ENCODE peak calls at places on chromosome 3, in nine cellular contexts. L is heart left ventricle; X is RPMI7951; P is glutamatergic neuron; K is A549; C is COR-L47; R is NCI-H2029 treated with DMSO at 0.1 percent for 48 hours; W is neural crest cell; Z is CD8-positive, alpha-beta memory T cell. U is an unnamed sample.
A peak's percentile ranks its signal among the peaks of the same experiment; 100 is the strongest.

GRCh38 chr3:124873241-124873640 is 13.9 kb downstream of the ITGB5 start:
- DNase-seq in L (no peak), X (no peak), P (no peak), K (no peak), C (no peak), R (no peak), W (no peak), Z (no peak), U (no peak)

GRCh38 chr3:100928638-100929428 is 64.4 kb downstream of the ABI3BP start:
- DNase-seq in L (peak; percentile 16), X (peak; percentile 62), P (no peak), K (no peak), C (no peak), R (no peak), W (no peak), Z (no peak), U (no peak)

GRCh38 chr3:150227839-150228238 is 180.3 kb upstream of the TSC22D2 start:
- DNase-seq in L (peak; percentile 25), X (peak; percentile 68), P (peak; percentile 83), K (peak; percentile 38), C (peak; percentile 68), R (no peak), W (peak; percentile 88), Z (peak; percentile 1), U (no peak)

GRCh38 chr3:59850352-59850870 is 800.6 kb upstream of the CFAP20DC start:
- DNase-seq in L (no peak), X (no peak), P (no peak), K (no peak), C (no peak), R (no peak), W (no peak), Z (no peak), U (no peak)

GRCh38 chr3:60294181-60294580 is 957.1 kb downstream of the FHIT start:
- DNase-seq in L (no peak), X (peak; percentile 38), P (no peak), K (no peak), C (no peak), R (no peak), W (no peak), Z (no peak), U (no peak)

GRCh38 chr3:134766290-134766689 is 28.8 kb upstream of the EPHB1 start:
- DNase-seq in L (no peak), X (no peak), P (no peak), K (no peak), C (no peak), R (no peak), W (no peak), Z (no peak), U (no peak)

GRCh38 chr3:13782501-13782900 is 97.4 kb downstream of the WNT7A start:
- DNase-seq in L (no peak), X (peak; percentile 16), P (no peak), K (no peak), C (no peak), R (no peak), W (no peak), Z (no peak), U (no peak)

GRCh38 chr3:120625199-120625598 is 29.1 kb downstream of the NDUFB4 start:
- DNase-seq in L (no peak), X (peak; percentile 15), P (no peak), K (no peak), C (no peak), R (no peak), W (no peak), Z (no peak), U (no peak)